ENCODE peak calls at places on chromosome 13, in five cellular contexts. One of them, this sample, is unnamed.
A peak's percentile ranks its signal among the peaks of the same experiment; 100 is the strongest.

GRCh38 chr13:51298812-51299211 is 40.7 kb upstream of the SERPINE3 start:
- DNase-seq in colonic mucosa: no peak
- DNase-seq in fibroblast of lung: peak; percentile 4
- DNase-seq in uterus: no peak
- DNase-seq in ovary: no peak
- DNase-seq in this sample: peak; percentile 20

GRCh38 chr13:114309806-114310410 is 4.4 kb upstream of the CHAMP1 start:
- DNase-seq in colonic mucosa: no peak
- DNase-seq in fibroblast of lung: no peak
- DNase-seq in uterus: no peak
- DNase-seq in ovary: no peak
- DNase-seq in this sample: no peak

GRCh38 chr13:96771501-96772367 is 222.5 kb downstream of the OXGR1 start:
- DNase-seq in colonic mucosa: no peak
- DNase-seq in fibroblast of lung: no peak
- DNase-seq in uterus: no peak
- DNase-seq in ovary: no peak
- DNase-seq in this sample: no peak

GRCh38 chr13:99970761-99971575 is 599 bp downstream of the ZIC5 start:
- DNase-seq in colonic mucosa: peak; percentile 17
- DNase-seq in fibroblast of lung: no peak
- DNase-seq in uterus: no peak
- DNase-seq in ovary: no peak
- DNase-seq in this sample: no peak

GRCh38 chr13:98307744-98308524 is 130.9 kb upstream of the RNF113B start:
- DNase-seq in colonic mucosa: no peak
- DNase-seq in fibroblast of lung: peak; percentile 25
- DNase-seq in uterus: no peak
- DNase-seq in ovary: peak; percentile 45
- DNase-seq in this sample: peak; percentile 89

GRCh38 chr13:33761744-33762143 is 56.2 kb upstream of the RFC3 start:
- DNase-seq in colonic mucosa: no peak
- DNase-seq in fibroblast of lung: peak; percentile 27
- DNase-seq in uterus: no peak
- DNase-seq in ovary: no peak
- DNase-seq in this sample: peak; percentile 19

GRCh38 chr13:99087954-99088491 is 110.2 kb upstream of the DOCK9 start:
- DNase-seq in colonic mucosa: peak; percentile 47
- DNase-seq in fibroblast of lung: no peak
- DNase-seq in uterus: no peak
- DNase-seq in ovary: peak; percentile 30
- DNase-seq in this sample: no peak

GRCh38 chr13:88136098-88136790 is 465.1 kb downstream of the SLITRK5 start:
- DNase-seq in colonic mucosa: no peak
- DNase-seq in fibroblast of lung: no peak
- DNase-seq in uterus: no peak
- DNase-seq in ovary: no peak
- DNase-seq in this sample: no peak

GRCh38 chr13:32045963-32046785 is 14.6 kb downstream of the FRY start:
- DNase-seq in colonic mucosa: peak; percentile 40
- DNase-seq in fibroblast of lung: peak; percentile 54
- DNase-seq in uterus: no peak
- DNase-seq in ovary: no peak
- DNase-seq in this sample: peak; percentile 71

GRCh38 chr13:64505511-64505910 is 2724.6 kb downstream of the PCDH9 start:
- DNase-seq in colonic mucosa: no peak
- DNase-seq in fibroblast of lung: peak; percentile 76
- DNase-seq in uterus: no peak
- DNase-seq in ovary: no peak
- DNase-seq in this sample: no peak

GRCh38 chr13:42114278-42114677 is 65.8 kb downstream of the DGKH start:
- DNase-seq in colonic mucosa: no peak
- DNase-seq in fibroblast of lung: no peak
- DNase-seq in uterus: no peak
- DNase-seq in ovary: no peak
- DNase-seq in this sample: no peak

GRCh38 chr13:35283856-35284255 is 192.6 kb downstream of the MAB21L1 start:
- DNase-seq in colonic mucosa: no peak
- DNase-seq in fibroblast of lung: peak; percentile 9
- DNase-seq in uterus: no peak
- DNase-seq in ovary: no peak
- DNase-seq in this sample: no peak

GRCh38 chr13:94978516-94978915 is 266.2 kb upstream of the SOX21 start:
- DNase-seq in colonic mucosa: no peak
- DNase-seq in fibroblast of lung: no peak
- DNase-seq in uterus: no peak
- DNase-seq in ovary: no peak
- DNase-seq in this sample: no peak

GRCh38 chr13:73000027-73000674 is 58.7 kb upstream of the KLF5 start:
- DNase-seq in colonic mucosa: no peak
- DNase-seq in fibroblast of lung: peak; percentile 73
- DNase-seq in uterus: no peak
- DNase-seq in ovary: no peak
- DNase-seq in this sample: peak; percentile 17

GRCh38 chr13:27967736-27968315 is 1.3 kb downstream of the CDX2 start:
- DNase-seq in colonic mucosa: no peak
- DNase-seq in fibroblast of lung: no peak
- DNase-seq in uterus: no peak
- DNase-seq in ovary: no peak
- DNase-seq in this sample: no peak

GRCh38 chr13:33178197-33178699 is 107.3 kb downstream of the STARD13 start:
- DNase-seq in colonic mucosa: no peak
- DNase-seq in fibroblast of lung: no peak
- DNase-seq in uterus: no peak
- DNase-seq in ovary: no peak
- DNase-seq in this sample: no peak

GRCh38 chr13:77620138-77620537 is 77.3 kb upstream of the SLAIN1 start:
- DNase-seq in colonic mucosa: no peak
- DNase-seq in fibroblast of lung: no peak
- DNase-seq in uterus: no peak
- DNase-seq in ovary: no peak
- DNase-seq in this sample: no peak

GRCh38 chr13:49499889-49500660 is 4.3 kb downstream of the PHF11 start:
- DNase-seq in colonic mucosa: no peak
- DNase-seq in fibroblast of lung: peak; percentile 84
- DNase-seq in uterus: no peak
- DNase-seq in ovary: no peak
- DNase-seq in this sample: peak; percentile 91
- H3K4me3 ChIP-seq in colonic mucosa: no peak overlapping the region
- H3K4me3 ChIP-seq in fibroblast of lung: peak overlapping the region; percentile 12
- H3K4me3 ChIP-seq in uterus: no peak overlapping the region
- H3K4me3 ChIP-seq in ovary: no peak overlapping the region
- H3K4me3 ChIP-seq in this sample: no peak overlapping the region

GRCh38 chr13:40985596-40986327 is 33.4 kb downstream of the ELF1 start:
- DNase-seq in colonic mucosa: no peak
- DNase-seq in fibroblast of lung: no peak
- DNase-seq in uterus: no peak
- DNase-seq in ovary: no peak
- DNase-seq in this sample: no peak
- H3K4me3 ChIP-seq in colonic mucosa: no peak overlapping the region
- H3K4me3 ChIP-seq in fibroblast of lung: no peak overlapping the region
- H3K4me3 ChIP-seq in uterus: no peak overlapping the region
- H3K4me3 ChIP-seq in ovary: no peak overlapping the region
- H3K4me3 ChIP-seq in this sample: no peak overlapping the region

DNA sequence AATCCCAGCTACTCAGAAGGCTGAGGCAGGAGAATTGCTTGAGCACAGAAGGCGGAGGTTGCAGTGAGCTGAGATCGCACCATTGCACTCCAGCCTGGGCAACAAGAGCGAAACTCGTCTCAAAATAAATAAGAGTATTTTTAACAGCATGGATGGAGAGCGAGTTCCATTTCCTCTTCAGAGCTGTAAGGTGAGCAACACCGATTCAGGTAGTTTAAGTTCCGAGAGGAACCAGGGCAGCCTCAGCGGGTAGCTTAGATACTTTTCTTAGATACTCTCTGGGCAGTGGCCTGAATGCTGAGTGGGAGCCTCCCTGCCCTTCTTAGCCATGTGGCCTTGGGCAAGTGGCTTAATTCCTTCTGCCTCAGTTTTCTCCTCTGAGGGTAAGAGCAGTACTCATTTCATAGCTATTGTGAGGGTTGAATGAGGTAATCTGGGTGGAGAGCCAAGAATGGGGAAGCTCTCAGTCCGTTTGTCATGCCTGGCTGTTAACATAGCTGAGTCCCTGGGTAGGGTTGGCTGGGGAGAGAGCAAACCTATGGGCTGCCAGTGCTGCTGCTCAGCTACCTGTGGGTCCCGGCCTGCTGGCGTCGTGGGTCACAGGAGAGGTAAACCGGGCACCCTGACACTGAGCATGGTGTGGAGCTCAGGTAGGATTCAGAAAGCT is 4.1 kb downstream of the ATP11A start:
- DNase-seq in colonic mucosa: no peak
- DNase-seq in fibroblast of lung: peak; percentile 88
- DNase-seq in uterus: no peak
- DNase-seq in ovary: no peak
- DNase-seq in this sample: peak; percentile 47
- H3K4me3 ChIP-seq in colonic mucosa: no peak overlapping the region
- H3K4me3 ChIP-seq in fibroblast of lung: no peak overlapping the region
- H3K4me3 ChIP-seq in uterus: no peak overlapping the region
- H3K4me3 ChIP-seq in ovary: no peak overlapping the region
- H3K4me3 ChIP-seq in this sample: no peak overlapping the region

GRCh38 chr13:49369876-49370275 is 74.0 kb downstream of the CAB39L start:
- DNase-seq in colonic mucosa: no peak
- DNase-seq in fibroblast of lung: no peak
- DNase-seq in uterus: no peak
- DNase-seq in ovary: no peak
- DNase-seq in this sample: no peak

GRCh38 chr13:49374585-49375290 is 69.1 kb downstream of the CAB39L start:
- DNase-seq in colonic mucosa: no peak
- DNase-seq in fibroblast of lung: peak; percentile 89
- DNase-seq in uterus: no peak
- DNase-seq in ovary: no peak
- DNase-seq in this sample: peak; percentile 89

GRCh38 chr13:49373699-49374098 is 70.2 kb downstream of the CAB39L start:
- DNase-seq in colonic mucosa: no peak
- DNase-seq in fibroblast of lung: peak; percentile 58
- DNase-seq in uterus: no peak
- DNase-seq in ovary: no peak
- DNase-seq in this sample: no peak

GRCh38 chr13:49370390-49370789 is 73.5 kb downstream of the CAB39L start:
- DNase-seq in colonic mucosa: no peak
- DNase-seq in fibroblast of lung: no peak
- DNase-seq in uterus: no peak
- DNase-seq in ovary: no peak
- DNase-seq in this sample: no peak

DNA sequence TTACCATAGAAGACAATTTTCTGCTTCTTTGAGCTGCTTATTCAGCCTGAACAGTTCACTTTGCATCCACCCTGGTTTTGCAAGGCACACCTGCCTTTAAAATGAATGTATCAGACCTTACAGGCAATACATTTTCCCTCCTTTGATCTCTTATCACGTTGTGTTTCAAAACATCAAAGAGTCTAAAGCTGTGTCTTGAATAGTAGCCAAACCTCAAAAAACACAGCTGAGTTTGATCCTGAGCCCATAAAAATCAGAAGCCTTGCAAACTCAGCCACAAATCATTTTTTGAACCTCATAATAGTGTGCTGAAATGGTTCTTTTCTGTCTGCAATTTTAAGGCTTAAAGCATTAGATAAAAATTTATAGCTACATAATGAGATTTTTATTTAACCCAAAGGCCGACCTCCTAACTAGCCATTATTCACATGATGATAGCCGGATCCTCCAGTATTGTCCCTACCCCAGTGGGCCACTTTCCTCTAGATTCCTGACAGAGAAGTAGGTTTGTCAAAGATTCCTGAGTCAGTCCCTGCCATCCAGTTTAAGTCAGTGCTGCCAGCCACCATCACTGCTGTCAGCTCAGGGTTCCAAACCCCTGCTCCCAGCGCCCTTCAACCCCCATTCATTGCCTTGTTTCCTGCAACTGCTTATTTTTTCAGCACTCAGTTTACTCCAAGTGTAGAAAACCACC is 71.8 kb downstream of the CAB39L start:
- DNase-seq in colonic mucosa: no peak
- DNase-seq in fibroblast of lung: peak; percentile 65
- DNase-seq in uterus: no peak
- DNase-seq in ovary: no peak
- DNase-seq in this sample: peak; percentile 67
- H3K4me3 ChIP-seq in colonic mucosa: no peak overlapping the region
- H3K4me3 ChIP-seq in fibroblast of lung: no peak overlapping the region
- H3K4me3 ChIP-seq in uterus: no peak overlapping the region
- H3K4me3 ChIP-seq in ovary: no peak overlapping the region
- H3K4me3 ChIP-seq in this sample: no peak overlapping the region

GRCh38 chr13:40622761-40623160 is 43.7 kb downstream of the FOXO1 start:
- DNase-seq in colonic mucosa: no peak
- DNase-seq in fibroblast of lung: no peak
- DNase-seq in uterus: no peak
- DNase-seq in ovary: no peak
- DNase-seq in this sample: no peak
- H3K4me3 ChIP-seq in colonic mucosa: no peak overlapping the region
- H3K4me3 ChIP-seq in fibroblast of lung: no peak overlapping the region
- H3K4me3 ChIP-seq in uterus: no peak overlapping the region
- H3K4me3 ChIP-seq in ovary: no peak overlapping the region
- H3K4me3 ChIP-seq in this sample: no peak overlapping the region